ENCODE peak calls at places on chromosomes 7 and 10, in nine cellular contexts. I is tibial nerve, F is colonic mucosa, J is brain microvascular endothelial cell, U is PC-3, T is Caco-2, W is foreskin fibroblast, R is fibroblast of villous mesenchyme, K is PC-9. S is an unnamed sample.

GRCh38 chr7:71817931-71818330 is 594.2 kb downstream of the CALN1 start:
- DNase-seq in I (no peak), F (no peak), J (no peak), U (no peak), T (no peak), W (no peak), R (no peak), K (no peak), S (no peak)

GRCh38 chr7:81004098-81004497 is 85.2 kb upstream of the SEMA3C start:
- DNase-seq in I (no peak), F (no peak), J (peak), U (peak), T (no peak), W (peak), R (no peak), K (no peak), S (peak)

GRCh38 chr7:158991824-158992621 is 135.7 kb downstream of the DYNC2I1 start:
- DNase-seq in I (no peak), F (no peak), J (no peak), U (no peak), T (peak), W (no peak), R (no peak), K (no peak), S (no peak)

GRCh38 chr10:133224861-133225366 is 5.1 kb upstream of the UTF1 start:
- DNase-seq in I (no peak), F (no peak), J (no peak), U (no peak), T (no peak), W (no peak), R (peak), K (no peak), S (no peak)

GRCh38 chr7:125563964-125564529 is 634.4 kb upstream of the POT1 start:
- DNase-seq in I (no peak), F (no peak), J (peak), U (peak), T (no peak), W (no peak), R (no peak), K (no peak), S (no peak)

GRCh38 chr10:45154481-45154880 is 153.8 kb downstream of the ZNF22 start:
- DNase-seq in I (no peak), F (no peak), J (no peak), U (no peak), T (no peak), W (peak), R (no peak), K (no peak), S (no peak)

GRCh38 chr10:127195571-127196226 is 692 bp downstream of the INSYN2A start:
- DNase-seq in I (no peak), F (no peak), J (no peak), U (no peak), T (no peak), W (no peak), R (peak), K (no peak), S (peak)

GRCh38 chr10:119680050-119680449 is 28.9 kb downstream of the BAG3 start:
- DNase-seq in I (no peak), F (no peak), J (peak), U (peak), T (no peak), W (peak), R (peak), K (peak), S (peak)

GRCh38 chr10:8037199-8037801 is 17.2 kb upstream of the GATA3 start:
- DNase-seq in I (no peak), F (no peak), J (no peak), U (no peak), T (no peak), W (no peak), R (no peak), K (no peak), S (no peak)

GRCh38 chr10:62831346-62831745 is 15.2 kb upstream of the EGR2 start:
- DNase-seq in I (no peak), F (no peak), J (peak), U (peak), T (no peak), W (no peak), R (peak), K (no peak), S (peak)

GRCh38 chr10:75904499-75905283 is 473.3 kb downstream of the LRMDA start:
- DNase-seq in I (no peak), F (no peak), J (no peak), U (no peak), T (peak), W (no peak), R (no peak), K (no peak), S (no peak)

GRCh38 chr10:97334370-97335175 is at the start of gene FRAT2:
- DNase-seq in I (peak), F (peak), J (peak), U (peak), T (peak), W (peak), R (peak), K (peak), S (peak)

GRCh38 chr10:97332586-97333350 is 1.8 kb downstream of the FRAT2 start:
- DNase-seq in I (peak), F (peak), J (peak), U (peak), T (peak), W (peak), R (peak), K (peak), S (peak)

GRCh38 chr10:97333601-97334369 is 744 bp downstream of the FRAT2 start:
- DNase-seq in I (no peak), F (peak), J (peak), U (peak), T (peak), W (no peak), R (peak), K (no peak), S (peak)

GRCh38 chr10:97335188-97335619 is 675 bp upstream of the FRAT2 start:
- DNase-seq in I (no peak), F (peak), J (no peak), U (no peak), T (no peak), W (no peak), R (no peak), K (no peak), S (no peak)

DNA sequence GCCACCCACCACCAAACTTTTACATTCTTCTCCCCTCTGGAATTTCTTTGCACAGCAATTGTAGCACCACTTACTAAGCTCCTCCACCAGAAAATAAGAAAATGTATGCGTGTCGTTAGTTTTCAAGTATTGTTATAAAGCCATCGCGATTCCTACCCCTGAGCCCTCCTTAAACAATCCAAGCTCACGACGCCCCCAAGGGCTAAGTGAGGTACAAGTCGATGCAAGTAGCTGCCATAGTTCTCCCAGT is 1.3 kb downstream of the FRAT2 start:
- DNase-seq in I (no peak), F (peak), J (no peak), U (no peak), T (no peak), W (no peak), R (peak), K (no peak), S (no peak)
- TF ChIP-seq CTCF in I (no peak), F (no peak), J (peak), U (no peak), T (no peak), W (no peak), R (peak), K (no peak), S (peak)

DNA sequence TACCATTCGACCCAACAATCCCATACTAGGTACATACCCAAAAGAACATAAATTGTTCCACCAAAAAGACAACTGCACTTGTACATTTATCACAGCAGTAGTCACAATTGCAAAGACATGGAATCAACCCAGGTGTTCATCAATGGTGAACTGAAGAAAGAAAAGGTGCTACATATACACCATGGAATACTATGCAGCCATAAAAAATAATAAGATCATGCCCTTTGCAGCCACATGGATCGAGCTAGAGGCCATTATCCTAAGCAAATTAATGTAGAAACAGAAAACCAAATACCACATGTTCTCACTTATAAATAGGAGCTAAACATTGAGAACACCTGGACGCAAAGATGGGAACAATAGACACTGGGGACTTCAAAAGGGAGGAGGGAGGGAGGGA is 79.3 kb upstream of the NEBL start:
- DNase-seq in I (no peak), F (no peak), J (no peak), U (no peak), T (no peak), W (no peak), R (no peak), K (no peak), S (no peak)
- H3K4me3 ChIP-seq in I (no peak), F (no peak), J (no peak), U (no peak), T (no peak), W (no peak), R (no peak), K (no peak), S (no peak)

GRCh38 chr10:117391436-117392205 is 16.4 kb upstream of the PDZD8 start:
- DNase-seq in I (no peak), F (no peak), J (no peak), U (no peak), T (no peak), W (no peak), R (peak), K (no peak), S (peak)

GRCh38 chr10:117382831-117383230 is 7.6 kb upstream of the PDZD8 start:
- DNase-seq in I (no peak), F (no peak), J (no peak), U (no peak), T (no peak), W (no peak), R (no peak), K (no peak), S (no peak)

GRCh38 chr10:117386805-117387204 is 11.6 kb upstream of the PDZD8 start:
- DNase-seq in I (no peak), F (no peak), J (no peak), U (no peak), T (no peak), W (no peak), R (no peak), K (no peak), S (no peak)
- TF ChIP-seq CTCF in I (no peak), F (no peak), J (no peak), U (no peak), T (no peak), W (no peak), R (no peak), K (no peak), S (no peak)

GRCh38 chr10:103868200-103868599 is 12.8 kb upstream of the SH3PXD2A start:
- DNase-seq in I (no peak), F (no peak), J (no peak), U (no peak), T (no peak), W (no peak), R (no peak), K (no peak), S (no peak)

GRCh38 chr10:103872137-103872933 is 17.0 kb upstream of the SH3PXD2A start:
- DNase-seq in I (no peak), F (no peak), J (no peak), U (peak), T (no peak), W (no peak), R (no peak), K (peak), S (peak)

GRCh38 chr10:103870503-103870902 is 15.1 kb upstream of the SH3PXD2A start:
- DNase-seq in I (no peak), F (no peak), J (no peak), U (peak), T (peak), W (peak), R (peak), K (peak), S (peak)

GRCh38 chr10:103871006-103871405 is 15.6 kb upstream of the SH3PXD2A start:
- DNase-seq in I (no peak), F (no peak), J (no peak), U (no peak), T (no peak), W (no peak), R (no peak), K (no peak), S (no peak)

DNA sequence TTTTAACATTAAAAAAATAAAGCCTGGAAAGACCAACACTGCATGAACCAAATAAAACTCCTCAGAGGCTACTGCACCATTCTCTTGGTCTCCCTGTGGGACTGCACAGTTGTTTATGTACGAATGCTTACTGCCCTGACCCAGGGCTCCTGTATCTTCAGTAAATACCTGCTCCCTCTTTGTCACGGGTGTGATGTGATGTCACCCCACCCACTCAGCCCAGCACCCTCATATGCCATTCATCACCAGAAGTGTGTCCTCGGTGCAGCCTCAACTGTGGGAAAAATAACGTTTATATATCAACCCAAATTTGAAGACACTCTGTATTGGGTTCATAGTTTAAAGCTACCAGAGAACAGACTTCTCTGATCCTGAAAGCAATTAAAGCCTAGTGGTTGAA is 14.0 kb upstream of the SH3PXD2A start:
- DNase-seq in I (no peak), F (no peak), J (no peak), U (no peak), T (no peak), W (no peak), R (no peak), K (no peak), S (no peak)
- H3K4me3 ChIP-seq in I (no peak), F (no peak), J (no peak), U (no peak), T (no peak), W (no peak), R (no peak), K (no peak), S (no peak)

DNA sequence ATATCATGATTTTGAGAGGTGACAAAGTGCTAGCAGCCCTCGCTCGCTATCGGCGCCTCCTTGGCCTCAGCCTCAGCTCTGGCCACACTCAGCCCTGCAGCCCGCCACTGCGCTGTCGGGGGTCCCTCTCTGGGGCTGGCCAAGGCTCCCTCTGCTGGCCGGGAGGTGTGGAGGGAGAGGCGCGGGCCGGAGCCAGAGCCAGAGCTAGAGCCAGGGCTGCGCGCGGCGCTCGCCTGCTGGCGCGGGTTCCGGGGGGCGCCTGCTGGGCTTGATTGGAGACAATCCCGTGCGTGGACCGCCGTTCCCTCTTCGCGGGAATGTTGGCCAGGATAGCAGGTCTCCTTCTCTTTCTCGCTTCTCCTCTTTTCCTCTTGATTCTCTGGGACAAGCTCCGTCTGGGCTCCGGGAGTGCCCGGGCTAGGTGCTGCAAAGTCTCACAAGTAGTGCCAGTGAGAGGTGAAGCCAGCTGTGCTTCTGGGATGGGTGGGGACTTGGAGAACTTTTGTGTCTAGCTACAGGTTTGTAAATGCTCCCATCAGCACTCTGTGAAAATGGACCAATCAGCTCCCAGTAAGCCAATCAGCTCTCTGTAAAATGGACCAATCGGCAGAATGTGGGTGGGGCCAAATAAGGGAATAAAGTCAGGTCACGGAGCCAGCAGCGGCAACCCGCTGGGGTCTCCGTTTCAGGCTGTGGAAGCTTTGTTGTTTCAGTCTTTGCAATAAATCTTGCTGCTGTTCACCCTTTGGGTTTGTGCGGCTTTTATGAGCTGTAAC is 43.4 kb upstream of the ELMO1 start:
- DNase-seq in I (no peak), F (no peak), J (no peak), U (no peak), T (no peak), W (no peak), R (no peak), K (no peak), S (no peak)
- TF ChIP-seq CTCF in I (no peak), F (no peak), J (no peak), U (no peak), T (no peak), W (no peak), R (no peak), K (no peak), S (no peak)

DNA sequence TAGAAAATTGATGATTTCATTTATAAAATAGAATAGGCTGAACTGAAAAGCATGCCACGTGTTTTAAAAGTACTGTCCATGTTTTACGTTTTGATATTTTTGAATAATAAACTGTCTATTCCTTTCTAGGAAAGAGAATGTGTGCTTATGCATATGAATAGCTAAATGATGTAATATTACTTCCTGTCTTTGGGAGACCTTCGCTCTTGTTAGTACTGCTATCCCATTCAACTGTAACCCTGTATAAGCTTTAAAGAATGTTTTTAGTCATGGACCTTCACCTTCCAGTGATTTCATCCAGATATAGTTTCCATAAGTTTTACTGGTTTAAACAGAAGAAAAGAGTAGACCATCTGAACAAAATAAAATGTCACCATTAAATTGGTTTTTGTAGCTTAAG is 274.4 kb upstream of the SEMA3A start:
- DNase-seq in I (no peak), F (no peak), J (no peak), U (no peak), T (no peak), W (no peak), R (no peak), K (no peak), S (no peak)
- H3K4me3 ChIP-seq in I (no peak), F (no peak), J (no peak), U (no peak), T (no peak), W (no peak), R (no peak), K (no peak), S (no peak)

DNA sequence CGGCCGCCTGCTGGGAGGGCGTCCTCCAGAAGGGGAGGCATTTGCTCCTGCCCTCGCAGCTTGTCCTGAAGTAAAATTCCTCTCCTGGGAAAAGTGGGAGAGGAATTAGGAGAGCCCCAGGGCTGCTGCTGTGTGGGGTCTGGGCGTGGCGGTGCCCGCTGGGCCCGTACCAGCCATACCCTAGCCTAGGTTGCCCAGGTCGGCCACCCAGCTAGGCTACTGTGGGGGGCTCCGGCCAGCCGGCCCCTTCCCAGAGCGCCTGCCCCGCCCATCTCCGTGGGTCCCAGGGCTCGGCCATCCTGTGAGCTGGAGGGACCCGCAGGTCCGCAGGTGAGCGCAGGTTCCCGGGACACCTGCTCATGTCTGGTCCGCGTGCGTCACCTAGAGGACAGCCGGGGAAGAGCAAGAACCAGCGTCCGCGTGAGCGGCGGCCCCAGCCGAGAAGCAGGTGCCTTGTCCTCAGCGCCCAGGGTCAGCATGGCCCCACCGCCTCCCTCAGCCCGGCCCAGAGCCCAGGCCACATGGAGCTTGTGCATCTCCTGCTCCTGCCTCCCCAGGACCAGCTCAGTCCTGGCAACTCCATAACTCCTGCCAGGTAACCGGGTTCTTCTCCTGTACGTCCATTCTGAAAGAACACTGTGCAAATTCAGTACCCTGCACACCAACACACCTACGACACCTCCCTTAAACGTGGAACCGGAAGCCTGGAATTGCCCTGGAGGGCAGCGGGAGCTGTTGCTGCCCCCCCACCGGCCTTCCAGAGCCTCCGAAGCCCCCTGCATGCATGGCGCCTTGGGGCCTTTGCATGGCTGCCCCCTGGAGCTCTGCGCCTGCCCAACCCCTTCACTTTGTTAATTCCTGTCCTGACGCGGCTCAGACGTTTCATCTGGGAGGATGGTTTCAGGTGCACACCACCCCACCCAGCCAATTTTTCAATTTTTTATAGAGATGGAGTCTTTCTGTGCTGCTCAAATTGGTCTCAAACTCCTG is 22.8 kb upstream of the FOXL3 start:
- DNase-seq in I (peak), F (peak), J (no peak), U (peak), T (peak), W (no peak), R (no peak), K (no peak), S (no peak)
- TF ChIP-seq CTCF in I (no peak), F (peak), J (peak), U (peak), T (peak), W (no peak), R (peak), K (peak), S (peak)

GRCh38 chr7:137847418-137848050 is 760 bp upstream of the DGKI start:
- DNase-seq in I (peak), F (no peak), J (no peak), U (no peak), T (no peak), W (no peak), R (peak), K (no peak), S (no peak)
- H3K4me3 ChIP-seq in I (peak), F (no peak), J (peak), U (no peak), T (no peak), W (peak), R (peak), K (no peak), S (peak)

GRCh38 chr7:112789824-112790650 is at the start of gene TMEM168:
- DNase-seq in I (peak), F (peak), J (peak), U (peak), T (peak), W (peak), R (peak), K (peak), S (peak)
- TF ChIP-seq CTCF in I (no peak), F (no peak), J (no peak), U (no peak), T (no peak), W (no peak), R (no peak), K (no peak), S (peak)

DNA sequence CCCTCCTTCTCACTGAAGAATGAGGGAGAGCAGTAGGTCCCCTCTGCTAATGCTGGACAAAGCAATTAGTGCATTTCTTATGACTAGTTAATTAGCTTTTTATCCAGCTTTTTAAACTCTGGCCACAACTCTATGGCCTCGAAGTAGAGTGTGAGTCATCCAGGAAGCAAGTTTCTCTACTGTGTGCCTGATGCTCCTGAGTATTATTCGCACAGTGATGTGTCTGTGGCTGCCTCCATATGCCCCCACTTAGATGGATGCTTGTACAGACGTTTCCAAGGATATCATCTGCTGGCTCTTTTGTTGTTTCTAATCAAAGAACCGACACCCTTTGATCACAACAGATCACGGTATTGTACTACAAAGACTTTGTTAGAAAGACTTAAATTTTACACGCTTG is 12.9 kb downstream of the CHN2 start:
- DNase-seq in I (no peak), F (no peak), J (no peak), U (peak), T (no peak), W (no peak), R (no peak), K (peak), S (no peak)
- H3K4me3 ChIP-seq in I (no peak), F (no peak), J (no peak), U (no peak), T (no peak), W (no peak), R (no peak), K (no peak), S (no peak)

S was measured in AG10803.